ENCODE peak calls at places on chromosomes 7 and 10, in nine cellular contexts. C, A, T, K, Z, E, M, V and W are unnamed samples. For H3K9me3, the result is how much of the 10 kb centered on the place peaks cover.

GRCh38 chr10:82234173-82234572 is 359.2 kb downstream of the NRG3 start:
- DNase-seq in T (no peak), K (no peak), C (no peak), A (no peak), V (no peak), E (no peak), Z (no peak), M (no peak), W (no peak)

GRCh38 chr10:28354552-28354951 is 51.7 kb upstream of the MPP7 start:
- DNase-seq in A (no peak), K (no peak), M (no peak), E (no peak), T (no peak), C (no peak), V (no peak), Z (no peak), W (no peak)

GRCh38 chr7:65453631-65454030 is 80.0 kb downstream of the ZNF92 start:
- DNase-seq in A (no peak), C (no peak), V (no peak), M (no peak), E (no peak), K (no peak), T (no peak), Z (no peak), W (no peak)

GRCh38 chr10:28200804-28201203 is 102.1 kb downstream of the MPP7 start:
- DNase-seq in T (no peak), K (no peak), A (no peak), V (no peak), E (no peak), Z (no peak), M (no peak), C (no peak), W (no peak)

GRCh38 chr7:120170849-120171248 is 102.1 kb upstream of the KCND2 start:
- DNase-seq in V (no peak), E (no peak), K (no peak), T (no peak), C (no peak), A (no peak), Z (no peak), M (no peak), W (no peak)

GRCh38 chr10:90227259-90227658 is 525.9 kb downstream of the KIF20B start:
- DNase-seq in Z (no peak), K (peak), E (peak), M (no peak), T (no peak), C (no peak), V (no peak), A (no peak), W (no peak)

GRCh38 chr10:78479467-78479866 is 445.8 kb downstream of the RPS24 start:
- DNase-seq in A (no peak), Z (no peak), C (no peak), M (no peak), T (no peak), K (no peak), V (no peak), E (no peak), W (no peak)

GRCh38 chr7:101017099-101017777 is 2.6 kb upstream of the MUC17 start:
- DNase-seq in V (peak), C (peak), E (peak), A (peak), K (peak), T (peak), M (peak), Z (no peak), W (peak)

GRCh38 chr7:128381161-128381821 is 19.8 kb upstream of the PRRT4 start:
- DNase-seq in C (no peak), Z (peak), V (peak), A (no peak), M (peak), K (peak), T (no peak), E (no peak), W (no peak)

GRCh38 chr10:1715821-1716220 is 21.5 kb downstream of the ADARB2 start:
- DNase-seq in K (no peak), V (no peak), Z (no peak), C (no peak), T (no peak), E (peak), A (no peak), M (no peak), W (no peak)

GRCh38 chr7:111363099-111363498 is 199.2 kb downstream of the IMMP2L start:
- DNase-seq in C (no peak), T (no peak), E (no peak), Z (no peak), K (no peak), A (no peak), M (no peak), V (no peak), W (no peak)

GRCh38 chr10:49312291-49312869 is 13.4 kb downstream of the C10orf71 start:
- DNase-seq in M (no peak), A (no peak), T (no peak), C (no peak), Z (no peak), E (no peak), V (no peak), K (no peak), W (no peak)

GRCh38 chr7:146216371-146217041 is 99.9 kb downstream of the CNTNAP2 start:
- DNase-seq in Z (no peak), E (no peak), M (no peak), K (no peak), V (no peak), A (no peak), T (no peak), C (no peak), W (no peak)

DNA sequence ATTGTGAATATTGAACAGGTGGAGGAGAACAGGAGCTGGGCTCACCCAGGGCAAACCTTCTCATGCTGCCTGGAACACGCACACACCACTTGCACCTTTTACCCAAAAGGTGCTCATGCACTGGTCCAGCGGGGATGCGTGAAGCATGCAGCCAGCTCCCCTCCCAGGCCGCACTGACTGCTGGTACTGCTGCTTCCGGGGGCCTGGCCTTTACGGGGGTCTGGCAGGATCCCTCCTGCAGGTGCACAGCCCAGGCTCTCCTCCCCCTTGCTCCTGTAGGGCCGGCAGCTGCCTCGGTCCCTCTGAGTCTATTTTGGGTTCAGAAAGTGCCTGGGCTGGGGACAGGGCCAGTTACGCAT is 221.7 kb downstream of the DNAJB6 start:
- DNase-seq in Z (no peak), T (no peak), K (no peak), C (no peak), A (no peak), V (no peak), E (no peak), M (no peak), W (no peak)
- H3K9me3 ChIP-seq in Z (under half), T (under half), K (under half), C (under half), A (under half), V (under half), E (under half), M (under half), W (under half)

DNA sequence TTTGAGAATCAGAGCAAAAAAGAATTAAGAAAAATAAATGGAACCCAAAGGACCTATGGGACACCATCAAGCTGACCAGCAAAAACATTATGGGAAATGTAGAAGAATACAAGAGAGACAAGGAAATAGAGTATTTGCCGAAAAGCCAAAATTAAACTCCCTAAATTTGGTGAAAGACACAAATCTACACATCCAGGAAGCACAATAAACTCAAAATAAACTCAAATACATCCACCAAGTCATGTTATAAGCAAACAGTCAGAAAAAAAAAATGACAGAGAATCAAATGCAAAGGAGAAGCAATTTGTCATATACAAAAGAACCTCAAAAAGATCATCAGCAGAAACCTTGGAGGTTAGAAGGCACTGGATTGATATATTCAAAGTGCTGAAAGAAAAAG is 105.4 kb downstream of the ZNF33B start:
- DNase-seq in A (no peak), C (no peak), K (no peak), T (no peak), Z (no peak), E (no peak), V (no peak), M (no peak), W (no peak)
- H3K9me3 ChIP-seq in A (under half), C (under half), K (under half), T (half or more), Z (under half), E (under half), V (under half), M (under half), W (under half)

DNA sequence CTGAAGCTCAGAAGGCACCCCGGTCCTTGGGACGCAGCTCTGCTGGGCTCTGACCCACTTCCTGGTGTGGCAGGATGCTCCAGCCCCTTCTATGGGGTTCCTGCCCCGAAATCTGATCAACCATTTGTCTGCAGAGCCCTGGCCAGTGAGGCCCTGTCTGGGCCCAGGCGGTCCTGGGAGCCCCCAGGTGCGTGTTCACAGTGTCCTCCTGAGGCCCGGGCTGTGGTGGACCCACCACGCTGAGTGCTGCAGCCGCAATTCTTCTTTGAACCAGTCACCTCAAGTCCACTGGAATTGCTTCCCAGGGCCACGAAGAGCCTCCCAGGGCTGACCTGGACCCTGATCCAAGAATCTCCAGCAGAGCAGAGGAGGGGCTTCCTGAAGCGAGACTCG is 19.1 kb downstream of the KNDC1 start:
- DNase-seq in M (no peak), A (no peak), K (no peak), V (no peak), T (no peak), Z (no peak), E (no peak), C (no peak), W (no peak)
- H3K9me3 ChIP-seq in M (under half), A (under half), K (under half), V (under half), T (under half), Z (under half), E (under half), C (under half), W (under half)

GRCh38 chr10:26829810-26830515 is 30.8 kb downstream of the ABI1 start:
- DNase-seq in C (no peak), A (no peak), K (no peak), V (no peak), Z (peak), E (no peak), T (no peak), M (no peak), W (no peak)

GRCh38 chr10:26835025-26835424 is 25.7 kb downstream of the ABI1 start:
- DNase-seq in E (no peak), C (no peak), Z (no peak), M (no peak), K (no peak), T (no peak), A (no peak), V (no peak), W (no peak)

GRCh38 chr10:26837139-26837538 is 23.6 kb downstream of the ABI1 start:
- DNase-seq in C (no peak), V (no peak), T (no peak), A (no peak), K (no peak), M (no peak), Z (no peak), E (no peak), W (no peak)

DNA sequence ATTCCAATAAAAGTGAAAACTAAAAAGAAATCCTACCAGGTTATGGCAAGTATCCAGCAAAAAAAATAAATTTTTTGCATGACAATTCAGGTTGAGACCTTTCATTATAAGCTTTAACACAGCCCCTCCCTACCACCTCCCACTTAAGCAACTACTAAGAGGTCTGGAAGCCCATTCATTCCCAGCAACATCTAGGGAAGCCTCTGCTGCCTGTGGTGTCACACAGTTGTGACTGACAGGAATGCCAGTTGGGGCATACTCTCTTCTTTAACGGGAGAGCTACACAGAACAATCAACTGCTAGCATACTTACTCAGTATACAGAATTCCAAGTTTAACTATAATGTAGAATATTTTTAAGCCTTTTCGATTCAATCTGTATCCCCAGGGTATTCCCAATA is 27.8 kb downstream of the ABI1 start:
- DNase-seq in V (no peak), A (no peak), Z (no peak), C (no peak), K (no peak), T (no peak), M (no peak), E (no peak), W (no peak)
- H3K9me3 ChIP-seq in V (under half), A (under half), Z (under half), C (under half), K (under half), T (under half), M (under half), E (under half), W (under half)

DNA sequence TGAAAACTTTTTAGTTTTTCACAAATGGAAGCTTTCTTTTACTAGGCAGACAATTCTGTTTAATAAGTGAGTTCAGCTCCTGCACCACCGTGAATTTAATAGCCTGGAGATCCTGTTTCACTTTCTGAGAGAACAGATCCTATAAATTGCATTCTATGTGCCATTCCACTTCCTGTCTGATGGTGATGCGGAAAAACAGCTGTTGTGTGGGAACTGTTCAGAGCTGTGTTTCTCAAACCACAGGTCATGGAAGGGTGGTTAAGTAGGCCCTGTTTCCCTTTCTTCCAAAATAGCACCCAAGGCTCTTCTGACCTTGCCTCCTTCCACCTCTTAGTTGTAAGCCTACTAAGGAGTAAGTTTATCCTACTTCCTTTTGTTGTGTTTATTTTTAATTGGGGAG is 97.2 kb upstream of the DKK1 start:
- DNase-seq in T (no peak), E (no peak), C (no peak), M (no peak), V (no peak), K (no peak), Z (peak), A (no peak), W (no peak)
- H3K9me3 ChIP-seq in T (under half), E (under half), C (under half), M (under half), V (under half), K (under half), Z (under half), A (under half), W (under half)

GRCh38 chr10:20418286-20418685 is 478.8 kb downstream of the NEBL start:
- DNase-seq in A (no peak), K (no peak), Z (no peak), T (no peak), E (no peak), C (no peak), M (no peak), V (no peak), W (no peak)
- H3K9me3 ChIP-seq in A (under half), K (under half), Z (under half), T (under half), E (under half), C (under half), M (under half), V (under half), W (under half)

DNA sequence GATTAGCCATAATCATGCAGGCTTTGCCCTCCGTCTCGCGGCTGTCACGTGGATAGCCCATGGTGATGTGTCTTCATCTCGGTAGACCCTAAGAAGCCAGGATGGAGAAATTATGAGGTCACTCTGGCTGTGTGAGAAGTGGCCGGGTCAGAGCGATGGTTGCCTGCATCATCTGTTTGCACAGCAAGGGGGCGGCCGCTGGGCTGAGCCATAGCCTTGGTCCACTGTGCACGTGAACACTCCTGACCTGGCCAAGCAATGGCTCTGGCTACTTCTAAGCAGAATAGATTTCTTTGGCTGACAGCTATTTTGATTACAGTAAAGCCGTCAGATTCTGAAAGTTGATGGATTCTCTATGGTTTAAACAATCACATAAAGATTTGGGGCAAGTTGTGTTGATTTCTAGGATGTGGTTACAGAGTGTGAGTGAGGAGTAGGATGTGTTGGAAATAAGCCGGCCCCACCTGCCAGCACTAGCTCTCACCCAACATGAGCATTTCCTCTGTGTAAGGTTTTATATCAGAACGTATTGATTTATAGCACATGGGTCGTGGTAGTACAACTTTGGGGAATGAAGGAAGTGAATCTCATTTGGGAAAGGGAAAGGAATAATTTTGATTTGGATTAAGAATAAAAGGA is 214.4 kb upstream of the GPR26 start:
- DNase-seq in C (no peak), V (no peak), K (no peak), Z (no peak), A (no peak), T (no peak), M (no peak), E (no peak), W (no peak)
- H3K9me3 ChIP-seq in C (under half), V (under half), K (under half), Z (under half), A (under half), T (under half), M (under half), E (under half), W (under half)

DNA sequence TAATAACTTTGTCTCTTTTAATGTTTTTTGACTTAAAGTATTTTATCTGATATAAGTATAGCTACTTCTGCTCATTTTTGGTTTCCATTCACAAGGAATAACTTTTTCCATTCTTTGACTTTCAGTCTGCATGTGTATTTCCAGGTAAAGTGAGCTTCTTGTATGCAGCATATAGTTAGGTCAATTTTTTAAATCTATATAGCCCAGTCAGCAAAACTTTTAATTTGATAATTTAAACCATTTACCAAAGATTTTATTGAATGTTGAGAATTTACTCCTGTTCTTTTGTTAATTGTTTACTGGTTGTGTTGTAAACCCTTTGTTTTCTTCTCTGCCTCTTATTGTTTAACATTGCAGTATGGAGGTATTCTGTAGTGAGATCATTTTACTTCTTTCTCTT is 696.9 kb upstream of the LRRTM3 start:
- DNase-seq in T (no peak), V (no peak), M (no peak), E (no peak), Z (no peak), K (no peak), A (no peak), C (no peak), W (no peak)
- H3K9me3 ChIP-seq in T (under half), V (under half), M (under half), E (under half), Z (under half), K (under half), A (under half), C (under half), W (under half)

GRCh38 chr7:63047546-63047945 is 951.1 kb upstream of the ZNF722 start:
- DNase-seq in T (no peak), V (no peak), C (no peak), K (no peak), A (no peak), M (no peak), E (no peak), Z (no peak), W (no peak)
- H3K9me3 ChIP-seq in T (under half), V (under half), C (under half), K (under half), A (under half), M (under half), E (under half), Z (under half), W (under half)

GRCh38 chr10:10160821-10161312 is 856.8 kb upstream of the CELF2 start:
- DNase-seq in A (no peak), M (no peak), K (no peak), V (no peak), C (no peak), T (no peak), E (no peak), Z (no peak), W (no peak)
- H3K9me3 ChIP-seq in A (under half), M (under half), K (under half), V (under half), C (under half), T (under half), E (under half), Z (under half), W (under half)